ENCODE peak calls at places on chromosome 10, in seven cellular contexts. F is breast epithelium, O is sigmoid colon, A is spleen, L is lower lobe of right lung, D is GM12865, U is body of pancreas. C is an unnamed sample.

GRCh38 chr10:100101526-100102076 is 19.9 kb upstream of the CPN1 start:
- DNase-seq in F (no peak), O (no peak), A (no peak), L (no peak), D (no peak), U (no peak), C (peak)

GRCh38 chr10:30625110-30625509 is 4.4 kb downstream of the LYZL2 start:
- DNase-seq in F (no peak), O (no peak), A (no peak), L (no peak), D (no peak), U (no peak), C (peak)

GRCh38 chr10:3963191-3963673 is 178.2 kb upstream of the KLF6 start:
- DNase-seq in F (no peak), O (no peak), A (no peak), L (no peak), D (no peak), U (no peak), C (no peak)

GRCh38 chr10:98758451-98758850 is 311.7 kb upstream of the HPS1 start:
- DNase-seq in F (no peak), O (no peak), A (no peak), L (no peak), D (no peak), U (no peak), C (peak)

GRCh38 chr10:34850558-34850957 is 35.5 kb upstream of the PARD3 start:
- DNase-seq in F (no peak), O (no peak), A (no peak), L (no peak), D (no peak), U (no peak), C (no peak)

GRCh38 chr10:109183366-109183765 is 739.9 kb downstream of the XPNPEP1 start:
- DNase-seq in F (no peak), O (no peak), A (no peak), L (no peak), D (no peak), U (no peak), C (peak)

GRCh38 chr10:317219-317868 is 182.1 kb downstream of the ZMYND11 start:
- DNase-seq in F (no peak), O (no peak), A (peak), L (no peak), D (peak), U (no peak), C (peak)

GRCh38 chr10:96236090-96236478 is 35.3 kb downstream of the BLNK start:
- DNase-seq in F (no peak), O (no peak), A (no peak), L (no peak), D (no peak), U (no peak), C (no peak)

GRCh38 chr10:101054351-101054750 is 7.4 kb upstream of the KAZALD1 start:
- DNase-seq in F (no peak), O (no peak), A (no peak), L (no peak), D (no peak), U (no peak), C (no peak)

GRCh38 chr10:87675396-87676376 is 16.0 kb downstream of the PAPSS2 start:
- DNase-seq in F (no peak), O (no peak), A (no peak), L (no peak), D (no peak), U (no peak), C (peak)

GRCh38 chr10:31320598-31321211 is 1.7 kb downstream of the ZEB1 start:
- DNase-seq in F (no peak), O (peak), A (peak), L (no peak), D (peak), U (peak), C (no peak)

GRCh38 chr10:43263551-43264323 is 3.1 kb downstream of the RASGEF1A start:
- DNase-seq in F (no peak), O (peak), A (no peak), L (peak), D (no peak), U (peak), C (no peak)
- TF ChIP-seq CTCF in F (no peak), O (no peak), A (no peak), L (no peak), D (no peak), U (no peak), C (peak)

DNA sequence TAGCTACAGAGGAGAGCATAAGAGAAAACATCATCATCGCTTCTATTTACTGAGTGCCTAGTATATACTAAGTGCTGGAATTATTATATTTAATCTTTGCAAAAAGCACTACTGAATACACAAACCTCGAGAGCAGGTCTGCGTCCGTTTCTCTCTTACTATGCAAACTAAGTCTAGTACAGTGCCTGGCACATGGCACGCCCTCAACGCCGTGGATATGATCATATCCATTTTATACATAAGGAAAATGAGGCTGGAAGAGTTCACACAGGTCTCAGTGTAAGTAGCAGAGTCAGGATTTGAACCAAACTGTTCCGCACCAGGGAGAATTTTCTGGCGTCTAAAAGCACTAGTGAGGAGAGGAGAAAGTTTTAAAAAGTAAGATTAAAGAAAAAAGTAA is 17.6 kb downstream of the MXI1 start:
- DNase-seq in F (no peak), O (no peak), A (peak), L (peak), D (no peak), U (no peak), C (no peak)
- H3K4me3 ChIP-seq in F (no peak), O (peak), A (peak), L (peak), D (peak), U (no peak), C (peak)

GRCh38 chr10:97332586-97333350 is 1.8 kb downstream of the FRAT2 start:
- DNase-seq in F (no peak), O (peak), A (no peak), L (no peak), D (peak), U (peak), C (peak)
- TF ChIP-seq CTCF in F (no peak), O (no peak), A (no peak), L (peak), D (no peak), U (no peak), C (peak)

GRCh38 chr10:63261496-63261895 is 128.4 kb downstream of the NRBF2 start:
- DNase-seq in F (no peak), O (no peak), A (no peak), L (no peak), D (peak), U (no peak), C (no peak)
- H3K4me3 ChIP-seq in F (no peak), O (no peak), A (peak), L (no peak), D (peak), U (no peak), C (no peak)

GRCh38 chr10:17228081-17229015 is at the start of gene VIM:
- DNase-seq in F (peak), O (peak), A (peak), L (peak), D (peak), U (peak), C (peak)
- TF ChIP-seq CTCF in F (no peak), O (no peak), A (no peak), L (peak), D (no peak), U (no peak), C (no peak)

DNA sequence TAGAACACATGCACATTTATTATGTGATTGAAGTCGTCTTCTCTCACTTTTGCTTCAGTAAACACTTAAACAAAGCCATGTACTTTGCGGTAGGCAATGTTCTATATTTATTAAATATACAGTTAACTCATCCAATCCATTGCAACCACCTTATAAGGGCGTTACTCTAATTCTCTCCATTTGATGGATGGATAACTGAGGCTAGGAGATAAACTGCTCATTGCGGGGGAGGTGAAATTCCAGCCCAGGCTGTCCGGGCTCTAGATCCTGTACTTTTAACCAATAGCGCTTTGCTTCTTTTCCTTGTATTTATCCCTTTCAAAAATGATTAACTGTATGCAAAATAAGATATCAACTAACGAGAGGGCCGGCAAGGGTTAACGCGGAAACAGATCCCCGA is 1.2 kb upstream of the PLXDC2 start:
- DNase-seq in F (no peak), O (no peak), A (no peak), L (no peak), D (no peak), U (no peak), C (no peak)
- H3K4me3 ChIP-seq in F (peak), O (peak), A (peak), L (peak), D (no peak), U (peak), C (peak)

DNA sequence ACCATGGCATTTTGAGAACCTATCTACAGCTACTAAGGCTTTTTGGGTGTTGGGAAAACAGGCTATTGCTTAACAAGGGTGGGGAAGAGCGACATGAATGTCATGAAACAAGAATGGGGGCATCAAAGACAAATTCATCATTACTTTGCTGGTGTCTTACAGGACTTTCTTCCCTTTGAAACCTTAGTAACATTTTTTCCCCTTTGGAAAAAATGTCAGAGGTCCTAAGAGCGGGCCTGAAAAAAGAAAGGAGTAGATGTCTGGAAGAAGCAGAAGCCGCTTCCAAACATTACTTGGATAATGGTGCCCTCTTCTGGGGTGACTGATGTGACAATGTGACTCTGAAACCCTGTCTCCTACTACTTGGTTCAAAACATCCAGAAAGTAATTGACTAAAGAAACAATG is 3.8 kb upstream of the DDX50 start:
- DNase-seq in F (no peak), O (no peak), A (no peak), L (no peak), D (peak), U (peak), C (peak)
- TF ChIP-seq CTCF in F (no peak), O (peak), A (no peak), L (peak), D (peak), U (no peak), C (peak)

DNA sequence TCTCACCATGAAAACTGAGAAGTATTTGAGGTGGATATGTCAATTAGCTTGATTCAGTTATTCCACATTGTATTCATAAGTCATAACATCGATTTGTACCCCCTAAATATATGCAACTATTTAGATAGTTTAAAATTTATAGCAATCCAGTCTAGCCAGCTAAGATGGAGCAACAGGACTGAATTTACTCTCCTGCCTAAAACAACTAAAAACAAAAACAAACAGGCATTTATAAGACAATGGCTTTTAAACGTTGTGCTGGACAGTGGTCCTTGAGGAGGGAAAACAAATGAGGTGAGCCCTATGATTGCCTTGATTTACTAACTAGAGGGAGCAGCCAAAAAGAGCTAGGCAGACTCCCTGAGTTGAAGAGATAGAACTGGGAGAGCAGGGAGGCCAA is 814 bp upstream of the GPAM start:
- DNase-seq in F (no peak), O (no peak), A (no peak), L (no peak), D (no peak), U (no peak), C (no peak)
- H3K4me3 ChIP-seq in F (peak), O (peak), A (peak), L (peak), D (peak), U (no peak), C (peak)

C was measured in foreskin fibroblast.